ENCODE peak calls at places on chromosomes 3 and 15, in four cellular contexts. One of them, this sample, is unnamed.
A peak's percentile ranks its signal among the peaks of the same experiment; 100 is the strongest.

GRCh38 chr3:142216321-142216720 is 9.1 kb downstream of the GK5 start:
- DNase-seq in AG10803: no peak
- DNase-seq in astrocyte of the spinal cord: no peak
- DNase-seq in choroid plexus epithelial cell: no peak
- DNase-seq in this sample: no peak

GRCh38 chr3:101466465-101467309 is 46.3 kb downstream of the SENP7 start:
- DNase-seq in choroid plexus epithelial cell: no peak
- DNase-seq in astrocyte of the spinal cord: no peak
- DNase-seq in AG10803: no peak
- DNase-seq in this sample: no peak

GRCh38 chr3:120429921-120430361 is 20.9 kb downstream of the FSTL1 start:
- DNase-seq in AG10803: peak; percentile 91
- DNase-seq in choroid plexus epithelial cell: peak; percentile 53
- DNase-seq in astrocyte of the spinal cord: peak; percentile 57
- DNase-seq in this sample: peak; percentile 77

GRCh38 chr15:51307325-51307724 is 31.1 kb downstream of the CYP19A1 start:
- DNase-seq in astrocyte of the spinal cord: no peak
- DNase-seq in AG10803: no peak
- DNase-seq in choroid plexus epithelial cell: no peak
- DNase-seq in this sample: no peak

GRCh38 chr3:133996251-133996661 is 33.5 kb downstream of the SLCO2A1 start:
- DNase-seq in astrocyte of the spinal cord: peak; percentile 33
- DNase-seq in choroid plexus epithelial cell: peak; percentile 10
- DNase-seq in AG10803: no peak
- DNase-seq in this sample: no peak

GRCh38 chr3:172341482-172342059 is 106.7 kb downstream of the GHSR start:
- DNase-seq in AG10803: peak; percentile 59
- DNase-seq in astrocyte of the spinal cord: peak; percentile 68
- DNase-seq in choroid plexus epithelial cell: peak; percentile 77
- DNase-seq in this sample: peak; percentile 79

GRCh38 chr15:93333826-93334225 is 244.8 kb upstream of the RGMA start:
- DNase-seq in choroid plexus epithelial cell: no peak
- DNase-seq in AG10803: no peak
- DNase-seq in astrocyte of the spinal cord: no peak
- DNase-seq in this sample: no peak

GRCh38 chr3:24184528-24185176 is 239.6 kb downstream of the NR1D2 start:
- DNase-seq in choroid plexus epithelial cell: no peak
- DNase-seq in astrocyte of the spinal cord: no peak
- DNase-seq in AG10803: no peak
- DNase-seq in this sample: no peak

GRCh38 chr3:55718074-55718473 is 231.0 kb upstream of the WNT5A start:
- DNase-seq in AG10803: no peak
- DNase-seq in choroid plexus epithelial cell: no peak
- DNase-seq in astrocyte of the spinal cord: no peak
- DNase-seq in this sample: no peak

DNA sequence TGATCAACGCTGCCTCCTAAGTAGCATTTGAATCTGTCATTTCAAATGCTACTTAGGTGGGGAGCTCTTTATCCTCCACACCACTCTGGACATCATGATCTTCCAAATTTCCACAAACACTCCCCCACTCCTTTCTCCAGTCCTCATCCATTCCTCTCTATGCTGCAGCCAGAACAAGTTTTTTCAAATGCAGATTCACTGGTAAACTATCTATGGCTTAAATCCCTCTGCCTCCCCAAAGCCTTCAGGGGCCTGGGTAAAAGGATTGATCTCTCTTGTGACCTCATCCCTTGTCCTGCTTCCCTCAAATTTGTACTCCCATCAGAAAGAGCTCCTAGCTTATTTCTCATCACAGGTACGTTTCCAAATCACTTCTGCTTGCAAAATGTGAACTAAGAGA is 1.3 kb upstream of the AEN start:
- DNase-seq in choroid plexus epithelial cell: no peak
- DNase-seq in AG10803: no peak
- DNase-seq in astrocyte of the spinal cord: no peak
- DNase-seq in this sample: no peak
- H3K4me3 ChIP-seq in choroid plexus epithelial cell: no peak overlapping the region
- H3K4me3 ChIP-seq in AG10803: no peak overlapping the region
- H3K4me3 ChIP-seq in astrocyte of the spinal cord: no peak overlapping the region
- H3K4me3 ChIP-seq in this sample: no peak overlapping the region

GRCh38 chr3:28080716-28081115 is 160.7 kb upstream of the CMC1 start:
- DNase-seq in choroid plexus epithelial cell: no peak
- DNase-seq in AG10803: no peak
- DNase-seq in astrocyte of the spinal cord: no peak
- DNase-seq in this sample: no peak

GRCh38 chr3:28081533-28081947 is 159.9 kb upstream of the CMC1 start:
- DNase-seq in choroid plexus epithelial cell: no peak
- DNase-seq in astrocyte of the spinal cord: no peak
- DNase-seq in AG10803: no peak
- DNase-seq in this sample: no peak

DNA sequence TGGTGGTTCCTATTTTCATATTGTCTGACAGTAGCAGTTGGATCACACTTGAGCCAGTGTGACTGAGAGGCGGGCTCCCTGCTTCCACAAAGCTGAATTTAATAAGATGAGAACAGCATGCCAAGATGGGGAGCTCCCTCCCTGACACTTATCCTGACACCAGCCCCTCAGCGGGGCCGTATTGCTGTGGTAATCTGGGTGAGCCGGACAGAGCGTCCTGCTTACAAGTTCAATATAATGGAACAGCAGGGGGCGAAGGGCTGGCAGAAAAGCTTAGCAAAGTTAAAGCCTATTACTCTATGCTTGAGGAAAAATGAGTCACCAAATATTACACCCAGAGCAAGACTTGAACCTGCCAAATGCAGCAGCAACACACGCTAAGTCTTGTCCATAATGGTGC is 163.9 kb upstream of the CMC1 start:
- DNase-seq in astrocyte of the spinal cord: peak; percentile 61
- DNase-seq in choroid plexus epithelial cell: peak; percentile 67
- DNase-seq in AG10803: peak; percentile 23
- DNase-seq in this sample: peak; percentile 66
- TF ChIP-seq CTCF in astrocyte of the spinal cord: peak; percentile 17
- TF ChIP-seq CTCF in choroid plexus epithelial cell: peak; percentile 22
- TF ChIP-seq CTCF in AG10803: peak; percentile 14
- TF ChIP-seq CTCF in this sample: peak; percentile 46

GRCh38 chr3:87756616-87757015 is 302.2 kb downstream of the CGGBP1 start:
- DNase-seq in choroid plexus epithelial cell: no peak
- DNase-seq in astrocyte of the spinal cord: no peak
- DNase-seq in AG10803: no peak
- DNase-seq in this sample: no peak

GRCh38 chr3:87766736-87767135 is 292.1 kb downstream of the CGGBP1 start:
- DNase-seq in choroid plexus epithelial cell: no peak
- DNase-seq in astrocyte of the spinal cord: no peak
- DNase-seq in AG10803: no peak
- DNase-seq in this sample: no peak

GRCh38 chr3:87765256-87765655 is 293.5 kb downstream of the CGGBP1 start:
- DNase-seq in astrocyte of the spinal cord: no peak
- DNase-seq in AG10803: no peak
- DNase-seq in choroid plexus epithelial cell: no peak
- DNase-seq in this sample: no peak

GRCh38 chr3:87761795-87762194 is 297.0 kb downstream of the CGGBP1 start:
- DNase-seq in AG10803: no peak
- DNase-seq in astrocyte of the spinal cord: no peak
- DNase-seq in choroid plexus epithelial cell: no peak
- DNase-seq in this sample: no peak

DNA sequence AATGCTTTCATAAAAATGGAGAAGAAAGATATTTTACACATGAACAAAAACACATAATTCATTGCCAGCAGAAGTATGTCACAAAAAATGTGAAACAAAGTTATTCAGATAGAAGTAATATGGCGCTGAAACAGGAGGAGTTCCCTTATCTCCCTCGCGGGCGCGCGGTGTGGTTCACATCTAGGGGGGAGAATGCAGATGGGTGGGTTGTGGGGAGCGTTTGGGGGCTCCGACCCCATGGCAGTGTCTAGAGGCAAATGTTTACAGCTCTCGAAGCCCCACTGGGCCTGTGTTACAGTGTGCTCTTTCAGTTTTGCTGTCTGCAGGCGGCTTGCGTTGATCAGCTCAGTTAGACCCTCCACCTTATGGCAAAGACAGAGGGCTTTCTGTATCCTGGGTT is 297.5 kb downstream of the CGGBP1 start:
- DNase-seq in AG10803: no peak
- DNase-seq in choroid plexus epithelial cell: no peak
- DNase-seq in astrocyte of the spinal cord: no peak
- DNase-seq in this sample: no peak
- H3K4me3 ChIP-seq in AG10803: no peak overlapping the region
- H3K4me3 ChIP-seq in choroid plexus epithelial cell: no peak overlapping the region
- H3K4me3 ChIP-seq in astrocyte of the spinal cord: no peak overlapping the region
- H3K4me3 ChIP-seq in this sample: no peak overlapping the region

GRCh38 chr3:51970606-51971300 is 3.1 kb downstream of the ABHD14B start:
- DNase-seq in astrocyte of the spinal cord: no peak
- DNase-seq in AG10803: no peak
- DNase-seq in choroid plexus epithelial cell: no peak
- DNase-seq in this sample: no peak
- TF ChIP-seq CTCF in astrocyte of the spinal cord: no peak
- TF ChIP-seq CTCF in AG10803: no peak
- TF ChIP-seq CTCF in choroid plexus epithelial cell: no peak
- TF ChIP-seq CTCF in this sample: no peak

GRCh38 chr15:40594429-40594836 is 384 bp downstream of the KNL1 start:
- DNase-seq in AG10803: peak; percentile 41
- DNase-seq in astrocyte of the spinal cord: peak; percentile 64
- DNase-seq in choroid plexus epithelial cell: peak; percentile 32
- DNase-seq in this sample: no peak

GRCh38 chr15:40593130-40593529 is 919 bp upstream of the KNL1 start:
- DNase-seq in AG10803: no peak
- DNase-seq in choroid plexus epithelial cell: no peak
- DNase-seq in astrocyte of the spinal cord: no peak
- DNase-seq in this sample: no peak

GRCh38 chr15:40595773-40596172 is 1.7 kb downstream of the KNL1 start:
- DNase-seq in choroid plexus epithelial cell: peak; percentile 2
- DNase-seq in astrocyte of the spinal cord: no peak
- DNase-seq in AG10803: no peak
- DNase-seq in this sample: no peak

GRCh38 chr15:40595219-40595618 is 1.2 kb downstream of the KNL1 start:
- DNase-seq in AG10803: no peak
- DNase-seq in choroid plexus epithelial cell: no peak
- DNase-seq in astrocyte of the spinal cord: peak; percentile 7
- DNase-seq in this sample: no peak

DNA sequence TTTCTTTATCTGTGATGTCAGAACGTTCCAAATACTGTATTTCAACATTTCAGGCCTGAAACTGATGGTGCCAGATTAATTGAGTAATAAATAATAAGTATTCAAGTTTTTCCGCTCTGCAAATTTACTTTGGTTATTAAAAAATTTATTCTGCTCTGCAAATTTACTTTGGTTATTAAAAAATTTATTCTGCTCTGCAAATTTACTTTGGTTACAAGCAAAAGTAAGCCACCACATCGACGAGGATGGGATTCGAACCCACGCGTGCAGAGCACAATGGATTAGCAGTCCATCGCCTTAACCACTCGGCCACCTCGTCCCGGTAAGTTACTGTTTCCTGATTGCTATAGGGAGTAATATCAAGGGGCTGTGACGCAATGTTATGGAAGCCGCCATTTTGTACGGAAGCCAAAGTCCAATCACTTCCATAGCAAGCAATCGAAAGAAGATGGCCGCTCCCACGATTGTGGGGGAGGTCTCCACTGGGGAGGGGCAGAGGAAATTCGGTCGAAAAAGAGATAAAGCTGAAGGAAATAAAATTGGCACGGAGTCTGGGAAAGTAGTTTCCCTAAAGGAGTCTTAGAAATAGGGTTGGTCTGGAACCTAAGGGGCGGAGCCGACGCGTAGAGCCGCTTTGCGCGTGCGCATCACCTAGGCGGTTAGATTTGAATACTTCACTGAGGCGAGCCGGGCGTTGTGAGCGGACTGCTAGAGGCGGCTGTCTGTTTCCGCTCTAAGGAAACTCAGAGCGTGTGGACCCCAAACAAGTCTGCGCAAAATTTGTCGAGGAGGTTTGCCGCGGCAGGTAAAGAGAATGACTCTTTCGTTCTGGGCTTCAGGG is at the start of gene KNL1:
- DNase-seq in astrocyte of the spinal cord: peak; percentile 97
- DNase-seq in AG10803: peak; percentile 91
- DNase-seq in choroid plexus epithelial cell: peak; percentile 97
- DNase-seq in this sample: peak; percentile 98
- H3K4me3 ChIP-seq in astrocyte of the spinal cord: peak within 1 kb of the TSS; percentile 95
- H3K4me3 ChIP-seq in AG10803: peak within 1 kb of the TSS; percentile 89
- H3K4me3 ChIP-seq in choroid plexus epithelial cell: peak within 1 kb of the TSS; percentile 82
- H3K4me3 ChIP-seq in this sample: peak within 1 kb of the TSS; percentile 88

DNA sequence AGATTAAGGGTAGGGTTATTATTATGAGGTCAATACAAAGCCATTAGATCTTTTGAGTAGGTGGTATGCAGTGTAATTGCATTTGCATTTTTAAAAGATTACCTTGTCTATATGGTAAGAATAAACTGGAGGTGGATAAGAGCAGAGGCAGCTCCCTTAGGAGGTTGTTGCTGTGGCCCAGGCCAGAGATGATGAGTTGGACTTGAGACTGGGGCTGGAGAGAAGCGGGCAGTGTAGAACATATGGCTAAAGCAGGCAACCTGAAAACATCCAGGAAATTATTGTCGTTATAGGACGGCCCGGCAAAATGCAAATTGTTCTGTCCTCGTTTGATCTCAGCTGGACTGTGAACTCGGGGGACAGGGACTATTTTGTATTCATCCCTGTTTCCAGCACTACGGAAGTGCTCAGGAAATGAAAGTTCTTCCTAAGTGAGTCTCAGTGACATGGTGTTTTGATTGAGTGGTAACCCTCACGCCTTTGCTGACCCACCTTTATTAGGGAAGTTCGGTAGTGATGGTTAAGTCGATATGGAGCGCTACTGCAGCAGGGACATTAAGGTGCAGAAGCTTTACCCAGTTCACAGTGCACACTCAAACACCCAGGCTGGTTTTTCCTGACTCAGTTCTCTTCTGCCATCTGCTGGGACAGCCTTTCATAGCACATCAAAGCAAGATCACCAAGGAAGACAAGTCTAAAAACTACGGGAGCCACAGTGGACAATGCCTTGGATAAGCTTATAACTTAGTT is 27.2 kb upstream of the VPS33B start:
- DNase-seq in astrocyte of the spinal cord: peak; percentile 71
- DNase-seq in AG10803: peak; percentile 68
- DNase-seq in choroid plexus epithelial cell: peak; percentile 87
- DNase-seq in this sample: peak; percentile 78
- TF ChIP-seq CTCF in astrocyte of the spinal cord: peak; percentile 82
- TF ChIP-seq CTCF in AG10803: peak; percentile 87
- TF ChIP-seq CTCF in choroid plexus epithelial cell: peak; percentile 88
- TF ChIP-seq CTCF in this sample: peak; percentile 82

GRCh38 chr3:167863811-167864558 is 128.5 kb downstream of the SERPINI1 start:
- DNase-seq in astrocyte of the spinal cord: no peak
- DNase-seq in choroid plexus epithelial cell: no peak
- DNase-seq in AG10803: no peak
- DNase-seq in this sample: no peak

GRCh38 chr3:167859610-167860009 is 124.1 kb downstream of the SERPINI1 start:
- DNase-seq in AG10803: no peak
- DNase-seq in choroid plexus epithelial cell: no peak
- DNase-seq in astrocyte of the spinal cord: no peak
- DNase-seq in this sample: no peak

GRCh38 chr3:167861649-167862048 is 126.1 kb downstream of the SERPINI1 start:
- DNase-seq in astrocyte of the spinal cord: peak; percentile 37
- DNase-seq in choroid plexus epithelial cell: peak; percentile 17
- DNase-seq in AG10803: no peak
- DNase-seq in this sample: no peak

GRCh38 chr3:167864559-167864887 is 129.0 kb downstream of the SERPINI1 start:
- DNase-seq in astrocyte of the spinal cord: no peak
- DNase-seq in AG10803: no peak
- DNase-seq in choroid plexus epithelial cell: peak; percentile 24
- DNase-seq in this sample: no peak

GRCh38 chr3:167862104-167862785 is 126.7 kb downstream of the SERPINI1 start:
- DNase-seq in astrocyte of the spinal cord: no peak
- DNase-seq in choroid plexus epithelial cell: peak; percentile 8
- DNase-seq in AG10803: no peak
- DNase-seq in this sample: no peak
- H3K4me3 ChIP-seq in astrocyte of the spinal cord: no peak overlapping the region
- H3K4me3 ChIP-seq in choroid plexus epithelial cell: no peak overlapping the region
- H3K4me3 ChIP-seq in AG10803: no peak overlapping the region
- H3K4me3 ChIP-seq in this sample: no peak overlapping the region